ENCODE peak calls at places on chromosomes 5 and 9, in seven cellular contexts. T is mucosa of descending colon, D is PC-9, Z is left ventricle myocardium inferior, I is testis, S is cardiac muscle cell, U is breast epithelium. J is an unnamed sample. For H3K9me3, the result is how much of the 10 kb centered on the place peaks cover.

GRCh38 chr9:120711841-120712538 is 2.3 kb downstream of the MEGF9 start:
- DNase-seq in T (no peak), D (no peak), Z (no peak), I (no peak), S (no peak), U (no peak), J (no peak)

GRCh38 chr5:112116372-112116771 is 302.7 kb downstream of the EPB41L4A start:
- DNase-seq in T (no peak), D (no peak), Z (no peak), I (no peak), S (no peak), U (no peak), J (no peak)

GRCh38 chr9:89310486-89311345 is at the start of gene CKS2:
- DNase-seq in T (peak), D (peak), Z (peak), I (peak), S (peak), U (peak), J (peak)

GRCh38 chr5:170636836-170637477 is 133.1 kb downstream of the KCNIP1 start:
- DNase-seq in T (no peak), D (no peak), Z (no peak), I (no peak), S (no peak), U (no peak), J (no peak)

GRCh38 chr5:57111993-57112392 is 61.9 kb upstream of the GPBP1 start:
- DNase-seq in T (peak), D (no peak), Z (no peak), I (no peak), S (peak), U (no peak), J (no peak)

GRCh38 chr5:150622157-150622556 is 18.3 kb upstream of the SYNPO start:
- DNase-seq in T (no peak), D (no peak), Z (no peak), I (no peak), S (no peak), U (no peak), J (no peak)

GRCh38 chr9:82466616-82467251 is 478.2 kb downstream of the SPATA31D1 start:
- DNase-seq in T (no peak), D (no peak), Z (no peak), I (peak), S (peak), U (no peak), J (peak)

GRCh38 chr5:97182571-97183099 is 412 bp downstream of the RIOK2 start:
- DNase-seq in T (no peak), D (peak), Z (no peak), I (no peak), S (peak), U (no peak), J (no peak)

GRCh38 chr5:170336065-170336464 is 38.5 kb upstream of the LCP2 start:
- DNase-seq in T (no peak), D (no peak), Z (no peak), I (no peak), S (no peak), U (no peak), J (no peak)

GRCh38 chr5:54278979-54279717 is 31.2 kb downstream of the ARL15 start:
- DNase-seq in T (no peak), D (no peak), Z (no peak), I (no peak), S (no peak), U (no peak), J (no peak)

GRCh38 chr5:54446169-54446786 is 9.2 kb upstream of the HSPB3 start:
- DNase-seq in T (no peak), D (no peak), Z (peak), I (no peak), S (no peak), U (no peak), J (no peak)

GRCh38 chr9:132769895-132770774 is 99.9 kb downstream of the GTF3C4 start:
- DNase-seq in T (peak), D (no peak), Z (peak), I (peak), S (peak), U (no peak), J (no peak)

GRCh38 chr5:20230010-20230409 is 242.0 kb upstream of the CDH18 start:
- DNase-seq in T (no peak), D (no peak), Z (no peak), I (no peak), S (no peak), U (no peak), J (no peak)

DNA sequence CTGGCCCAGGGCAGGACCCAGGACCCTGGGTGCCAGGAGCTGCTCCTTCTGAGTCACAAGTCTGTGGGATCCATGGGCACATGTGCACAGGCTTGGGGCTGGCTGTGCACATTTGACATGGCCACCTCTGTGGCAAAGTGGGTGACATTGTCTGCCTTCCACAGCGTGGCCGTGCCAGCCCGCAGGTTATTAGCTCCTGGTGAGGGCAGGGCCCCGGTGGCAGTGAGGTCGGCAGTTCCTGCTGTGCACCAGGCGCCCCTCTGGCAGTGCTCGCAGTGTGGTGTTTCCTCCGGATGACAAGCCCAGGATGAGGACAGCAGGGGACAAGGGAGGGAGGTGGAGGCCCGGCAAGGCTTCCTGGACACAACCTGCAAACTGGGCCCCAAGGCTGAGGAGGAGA is 60.5 kb downstream of the OLFM1 start:
- DNase-seq in T (no peak), D (no peak), Z (no peak), I (no peak), S (no peak), U (no peak), J (no peak)
- H3K9me3 ChIP-seq in T (under half), D (under half), Z (under half), I (under half), S (under half), U (under half), J (under half)

DNA sequence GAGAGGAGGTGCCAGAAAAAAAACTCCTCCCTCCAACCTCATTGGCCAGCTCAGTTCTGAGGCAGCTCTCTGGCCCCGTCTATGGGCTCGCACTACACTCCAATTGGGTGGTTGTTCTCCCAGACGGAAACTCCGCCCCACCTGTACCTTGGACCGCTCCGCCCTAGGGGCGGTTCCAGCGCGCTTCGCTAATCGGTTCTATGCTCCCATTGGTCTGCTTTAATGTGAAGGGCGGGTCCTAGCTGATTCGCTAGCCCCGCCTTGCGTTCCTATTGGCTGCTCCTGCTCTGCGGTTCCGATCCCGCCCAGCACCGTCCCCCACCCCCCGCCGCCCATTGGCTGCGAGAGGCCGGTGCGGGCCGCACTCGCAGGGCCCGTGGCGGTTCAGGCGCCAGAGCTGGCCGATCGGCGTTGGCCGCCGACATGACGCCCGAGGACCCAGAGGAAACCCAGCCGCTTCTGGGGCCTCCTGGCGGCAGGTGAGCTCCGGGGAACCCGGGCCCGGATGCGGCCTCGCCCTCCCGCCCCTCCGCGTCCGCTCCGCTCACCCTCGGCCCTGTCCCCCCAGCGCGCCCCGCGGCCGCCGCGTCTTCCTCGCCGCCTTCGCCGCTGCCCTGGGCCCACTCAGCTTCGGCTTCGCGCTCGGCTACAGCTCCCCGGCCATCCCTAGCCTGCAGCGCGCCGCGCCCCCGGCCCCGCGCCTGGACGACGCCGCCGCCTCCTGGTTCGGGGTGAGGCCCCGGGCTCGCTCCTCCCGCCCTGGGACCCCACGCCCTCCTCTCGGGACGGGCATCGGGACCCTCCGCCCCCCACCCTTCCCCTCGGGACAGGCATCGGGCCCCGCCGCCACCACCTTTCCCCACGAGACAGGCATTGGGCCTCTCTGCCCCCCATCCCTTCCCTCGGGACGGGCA is at the start of gene SLC2A8:
- DNase-seq in T (peak), D (peak), Z (peak), I (peak), S (peak), U (peak), J (peak)
- TF ChIP-seq CTCF in T (peak), D (peak), Z (peak), I (peak), S (no peak), U (no peak), J (no peak)

GRCh38 chr9:71886015-71886414 is 25.0 kb downstream of the ABHD17B start:
- DNase-seq in T (no peak), D (no peak), Z (no peak), I (no peak), S (no peak), U (no peak), J (no peak)
- H3K9me3 ChIP-seq in T (under half), D (under half), Z (under half), I (under half), S (under half), U (under half), J (under half)

GRCh38 chr9:4386819-4387218 is 87.0 kb upstream of the GLIS3 start:
- DNase-seq in T (no peak), D (no peak), Z (no peak), I (no peak), S (no peak), U (no peak), J (no peak)
- TF ChIP-seq CTCF in T (no peak), D (no peak), Z (no peak), I (no peak), S (no peak), U (no peak), J (no peak)

GRCh38 chr5:124856726-124857125 is 110.3 kb upstream of the ZNF608 start:
- DNase-seq in T (no peak), D (no peak), Z (no peak), I (no peak), S (no peak), U (no peak), J (no peak)
- H3K9me3 ChIP-seq in T (under half), D (under half), Z (under half), I (under half), S (under half), U (under half), J (under half)

GRCh38 chr9:109905472-109905871 is 125.5 kb downstream of the PALM2AKAP2 start:
- DNase-seq in T (no peak), D (no peak), Z (no peak), I (no peak), S (no peak), U (no peak), J (no peak)

GRCh38 chr9:109908459-109909390 is 128.7 kb downstream of the PALM2AKAP2 start:
- DNase-seq in T (no peak), D (no peak), Z (no peak), I (no peak), S (no peak), U (no peak), J (no peak)

GRCh38 chr9:109907810-109908458 is 127.9 kb downstream of the PALM2AKAP2 start:
- DNase-seq in T (no peak), D (no peak), Z (no peak), I (no peak), S (no peak), U (no peak), J (no peak)

GRCh38 chr9:109907400-109907799 is 127.4 kb downstream of the PALM2AKAP2 start:
- DNase-seq in T (peak), D (no peak), Z (peak), I (no peak), S (no peak), U (no peak), J (no peak)

GRCh38 chr9:109906766-109907382 is 126.9 kb downstream of the PALM2AKAP2 start:
- DNase-seq in T (no peak), D (no peak), Z (no peak), I (no peak), S (peak), U (no peak), J (no peak)
- TF ChIP-seq CTCF in T (no peak), D (no peak), Z (no peak), I (no peak), S (peak), U (no peak), J (no peak)